ENCODE peak calls at places on chromosomes 4 and X, in nine cellular contexts. One of them, this sample, is unnamed.
A peak's percentile ranks its signal among the peaks of the same experiment; 100 is the strongest.

GRCh38 chr4:136908122-136908521 is 624.2 kb downstream of the PCDH18 start:
- DNase-seq in COR-L47: no peak
- DNase-seq in M059J: no peak
- DNase-seq in non-pigmented ciliary epithelial cell: no peak
- DNase-seq in foreskin keratinocyte: no peak
- DNase-seq in neural crest cell: no peak
- DNase-seq in GM12891: no peak
- DNase-seq in lung microvascular endothelial cell: no peak
- DNase-seq in WTC11: no peak
- DNase-seq in this sample: no peak

GRCh38 chrX:53992589-53992988 is 51.7 kb downstream of the PHF8 start:
- DNase-seq in lung microvascular endothelial cell: no peak
- DNase-seq in WTC11: no peak
- DNase-seq in non-pigmented ciliary epithelial cell: no peak
- DNase-seq in foreskin keratinocyte: peak; percentile 25
- DNase-seq in M059J: peak; percentile 19
- DNase-seq in GM12891: no peak
- DNase-seq in COR-L47: no peak
- DNase-seq in neural crest cell: no peak
- DNase-seq in this sample: no peak

GRCh38 chr4:102163404-102164140 is 181.7 kb downstream of the SLC39A8 start:
- DNase-seq in COR-L47: no peak
- DNase-seq in foreskin keratinocyte: peak; percentile 26
- DNase-seq in lung microvascular endothelial cell: no peak
- DNase-seq in GM12891: no peak
- DNase-seq in M059J: no peak
- DNase-seq in WTC11: no peak
- DNase-seq in non-pigmented ciliary epithelial cell: no peak
- DNase-seq in neural crest cell: no peak
- DNase-seq in this sample: no peak

GRCh38 chr4:102598102-102598758 is 97.1 kb downstream of the NFKB1 start:
- DNase-seq in M059J: no peak
- DNase-seq in lung microvascular endothelial cell: no peak
- DNase-seq in WTC11: no peak
- DNase-seq in neural crest cell: no peak
- DNase-seq in GM12891: no peak
- DNase-seq in foreskin keratinocyte: no peak
- DNase-seq in COR-L47: no peak
- DNase-seq in non-pigmented ciliary epithelial cell: no peak
- DNase-seq in this sample: no peak

GRCh38 chr4:73129319-73129718 is 59.8 kb upstream of the COX18 start:
- DNase-seq in WTC11: no peak
- DNase-seq in neural crest cell: no peak
- DNase-seq in COR-L47: no peak
- DNase-seq in non-pigmented ciliary epithelial cell: no peak
- DNase-seq in foreskin keratinocyte: no peak
- DNase-seq in lung microvascular endothelial cell: no peak
- DNase-seq in M059J: no peak
- DNase-seq in GM12891: no peak
- DNase-seq in this sample: no peak

GRCh38 chr4:16227462-16227868 is 1.2 kb upstream of the TAPT1 start:
- DNase-seq in M059J: peak; percentile 66
- DNase-seq in COR-L47: no peak
- DNase-seq in foreskin keratinocyte: no peak
- DNase-seq in WTC11: no peak
- DNase-seq in lung microvascular endothelial cell: peak; percentile 47
- DNase-seq in non-pigmented ciliary epithelial cell: no peak
- DNase-seq in GM12891: no peak
- DNase-seq in neural crest cell: no peak
- DNase-seq in this sample: no peak

GRCh38 chrX:102154900-102155805 is 624 bp downstream of the BEX5 start:
- DNase-seq in GM12891: no peak
- DNase-seq in WTC11: no peak
- DNase-seq in neural crest cell: no peak
- DNase-seq in M059J: peak; percentile 4
- DNase-seq in non-pigmented ciliary epithelial cell: no peak
- DNase-seq in COR-L47: no peak
- DNase-seq in foreskin keratinocyte: no peak
- DNase-seq in lung microvascular endothelial cell: no peak
- DNase-seq in this sample: no peak

GRCh38 chrX:38805294-38806053 is 4.2 kb downstream of the MID1IP1 start:
- DNase-seq in M059J: peak; percentile 75
- DNase-seq in GM12891: no peak
- DNase-seq in WTC11: peak; percentile 25
- DNase-seq in COR-L47: peak; percentile 45
- DNase-seq in lung microvascular endothelial cell: peak; percentile 75
- DNase-seq in foreskin keratinocyte: peak; percentile 53
- DNase-seq in neural crest cell: no peak
- DNase-seq in non-pigmented ciliary epithelial cell: no peak
- DNase-seq in this sample: peak; percentile 10

GRCh38 chr4:145279122-145279960 is 99.0 kb upstream of the OTUD4 start:
- DNase-seq in lung microvascular endothelial cell: peak; percentile 94
- DNase-seq in foreskin keratinocyte: peak; percentile 96
- DNase-seq in WTC11: no peak
- DNase-seq in non-pigmented ciliary epithelial cell: peak; percentile 66
- DNase-seq in M059J: peak; percentile 66
- DNase-seq in neural crest cell: no peak
- DNase-seq in GM12891: no peak
- DNase-seq in COR-L47: no peak
- DNase-seq in this sample: no peak

GRCh38 chr4:102438873-102439614 is 62.1 kb upstream of the NFKB1 start:
- DNase-seq in WTC11: no peak
- DNase-seq in foreskin keratinocyte: peak; percentile 93
- DNase-seq in GM12891: no peak
- DNase-seq in non-pigmented ciliary epithelial cell: peak; percentile 85
- DNase-seq in COR-L47: peak; percentile 75
- DNase-seq in M059J: peak; percentile 84
- DNase-seq in lung microvascular endothelial cell: peak; percentile 91
- DNase-seq in neural crest cell: no peak
- DNase-seq in this sample: no peak

GRCh38 chr4:1325681-1326635 is 21.1 kb upstream of the UVSSA start:
- DNase-seq in WTC11: no peak
- DNase-seq in non-pigmented ciliary epithelial cell: no peak
- DNase-seq in M059J: no peak
- DNase-seq in foreskin keratinocyte: no peak
- DNase-seq in COR-L47: no peak
- DNase-seq in lung microvascular endothelial cell: no peak
- DNase-seq in GM12891: no peak
- DNase-seq in neural crest cell: no peak
- DNase-seq in this sample: no peak

GRCh38 chrX:10906861-10907260 is 204.3 kb upstream of the HCCS start:
- DNase-seq in GM12891: no peak
- DNase-seq in lung microvascular endothelial cell: no peak
- DNase-seq in non-pigmented ciliary epithelial cell: no peak
- DNase-seq in neural crest cell: no peak
- DNase-seq in COR-L47: no peak
- DNase-seq in M059J: peak; percentile 52
- DNase-seq in WTC11: no peak
- DNase-seq in foreskin keratinocyte: no peak
- DNase-seq in this sample: no peak

GRCh38 chrX:48025561-48025960 is 18.8 kb downstream of the SPACA5 start:
- DNase-seq in non-pigmented ciliary epithelial cell: peak; percentile 22
- DNase-seq in M059J: peak; percentile 69
- DNase-seq in lung microvascular endothelial cell: peak; percentile 71
- DNase-seq in WTC11: peak; percentile 35
- DNase-seq in foreskin keratinocyte: peak; percentile 15
- DNase-seq in GM12891: no peak
- DNase-seq in neural crest cell: peak; percentile 42
- DNase-seq in COR-L47: no peak
- DNase-seq in this sample: peak; percentile 10

GRCh38 chr4:112099701-112100289 is 45.5 kb upstream of the FAM241A start:
- DNase-seq in foreskin keratinocyte: peak; percentile 33
- DNase-seq in non-pigmented ciliary epithelial cell: no peak
- DNase-seq in lung microvascular endothelial cell: peak; percentile 73
- DNase-seq in COR-L47: peak; percentile 38
- DNase-seq in GM12891: no peak
- DNase-seq in M059J: peak; percentile 54
- DNase-seq in WTC11: no peak
- DNase-seq in neural crest cell: no peak
- DNase-seq in this sample: peak; percentile 48

GRCh38 chrX:153946910-153947769 is 2.7 kb upstream of the RENBP start:
- DNase-seq in GM12891: no peak
- DNase-seq in neural crest cell: peak; percentile 71
- DNase-seq in WTC11: peak; percentile 85
- DNase-seq in foreskin keratinocyte: peak; percentile 47
- DNase-seq in lung microvascular endothelial cell: peak; percentile 81
- DNase-seq in COR-L47: peak; percentile 54
- DNase-seq in non-pigmented ciliary epithelial cell: no peak
- DNase-seq in M059J: peak; percentile 81
- DNase-seq in this sample: peak; percentile 75

GRCh38 chr4:25976780-25977179 is 62.8 kb downstream of the SMIM20 start:
- DNase-seq in neural crest cell: no peak
- DNase-seq in non-pigmented ciliary epithelial cell: no peak
- DNase-seq in GM12891: no peak
- DNase-seq in lung microvascular endothelial cell: no peak
- DNase-seq in foreskin keratinocyte: no peak
- DNase-seq in M059J: no peak
- DNase-seq in COR-L47: no peak
- DNase-seq in WTC11: no peak
- DNase-seq in this sample: no peak

GRCh38 chrX:29530520-29530919 is 684.8 kb upstream of the MAGEB2 start:
- DNase-seq in lung microvascular endothelial cell: no peak
- DNase-seq in WTC11: no peak
- DNase-seq in non-pigmented ciliary epithelial cell: no peak
- DNase-seq in COR-L47: no peak
- DNase-seq in GM12891: no peak
- DNase-seq in neural crest cell: no peak
- DNase-seq in M059J: peak; percentile 7
- DNase-seq in foreskin keratinocyte: peak; percentile 83
- DNase-seq in this sample: no peak

GRCh38 chr4:102518703-102519131 is 17.6 kb downstream of the NFKB1 start:
- DNase-seq in lung microvascular endothelial cell: peak; percentile 43
- DNase-seq in neural crest cell: no peak
- DNase-seq in M059J: no peak
- DNase-seq in non-pigmented ciliary epithelial cell: no peak
- DNase-seq in WTC11: no peak
- DNase-seq in COR-L47: peak; percentile 6
- DNase-seq in foreskin keratinocyte: no peak
- DNase-seq in GM12891: no peak
- DNase-seq in this sample: no peak

GRCh38 chr4:24433515-24434192 is 150.7 kb downstream of the DHX15 start:
- DNase-seq in neural crest cell: no peak
- DNase-seq in COR-L47: no peak
- DNase-seq in GM12891: no peak
- DNase-seq in M059J: no peak
- DNase-seq in lung microvascular endothelial cell: no peak
- DNase-seq in WTC11: no peak
- DNase-seq in non-pigmented ciliary epithelial cell: no peak
- DNase-seq in foreskin keratinocyte: no peak
- DNase-seq in this sample: no peak

GRCh38 chrX:40411350-40412111 is 169.2 kb upstream of the ATP6AP2 start:
- DNase-seq in GM12891: no peak
- DNase-seq in M059J: no peak
- DNase-seq in WTC11: peak; percentile 14
- DNase-seq in foreskin keratinocyte: no peak
- DNase-seq in lung microvascular endothelial cell: no peak
- DNase-seq in neural crest cell: no peak
- DNase-seq in COR-L47: no peak
- DNase-seq in non-pigmented ciliary epithelial cell: no peak
- DNase-seq in this sample: no peak

GRCh38 chr4:31059753-31060522 is 339.8 kb downstream of the PCDH7 start:
- DNase-seq in M059J: peak; percentile 33
- DNase-seq in lung microvascular endothelial cell: no peak
- DNase-seq in foreskin keratinocyte: no peak
- DNase-seq in non-pigmented ciliary epithelial cell: no peak
- DNase-seq in neural crest cell: no peak
- DNase-seq in WTC11: no peak
- DNase-seq in GM12891: no peak
- DNase-seq in COR-L47: peak; percentile 57
- DNase-seq in this sample: no peak

GRCh38 chr4:109352941-109353340 is 50.5 kb upstream of the COL25A1 start:
- DNase-seq in M059J: no peak
- DNase-seq in lung microvascular endothelial cell: no peak
- DNase-seq in GM12891: no peak
- DNase-seq in foreskin keratinocyte: no peak
- DNase-seq in COR-L47: no peak
- DNase-seq in non-pigmented ciliary epithelial cell: no peak
- DNase-seq in WTC11: no peak
- DNase-seq in neural crest cell: no peak
- DNase-seq in this sample: no peak

GRCh38 chrX:8738588-8739189 is 6.8 kb upstream of the ANOS1 start:
- DNase-seq in M059J: peak; percentile 31
- DNase-seq in non-pigmented ciliary epithelial cell: no peak
- DNase-seq in neural crest cell: peak; percentile 67
- DNase-seq in foreskin keratinocyte: no peak
- DNase-seq in lung microvascular endothelial cell: peak; percentile 29
- DNase-seq in COR-L47: peak; percentile 14
- DNase-seq in GM12891: no peak
- DNase-seq in WTC11: peak; percentile 42
- DNase-seq in this sample: no peak

GRCh38 chrX:136780738-136781137 is at the start of gene ARHGEF6:
- DNase-seq in M059J: peak; percentile 50
- DNase-seq in COR-L47: no peak
- DNase-seq in neural crest cell: no peak
- DNase-seq in foreskin keratinocyte: no peak
- DNase-seq in non-pigmented ciliary epithelial cell: no peak
- DNase-seq in WTC11: no peak
- DNase-seq in GM12891: no peak
- DNase-seq in lung microvascular endothelial cell: no peak
- DNase-seq in this sample: no peak

GRCh38 chr4:67928547-67928946 is 34.7 kb downstream of the TMPRSS11A start:
- DNase-seq in non-pigmented ciliary epithelial cell: no peak
- DNase-seq in foreskin keratinocyte: peak; percentile 53
- DNase-seq in WTC11: no peak
- DNase-seq in M059J: no peak
- DNase-seq in GM12891: no peak
- DNase-seq in neural crest cell: no peak
- DNase-seq in COR-L47: no peak
- DNase-seq in lung microvascular endothelial cell: peak; percentile 30
- DNase-seq in this sample: no peak

GRCh38 chrX:125340508-125340907 is 20.8 kb downstream of the TEX13C start:
- DNase-seq in M059J: no peak
- DNase-seq in neural crest cell: no peak
- DNase-seq in WTC11: no peak
- DNase-seq in non-pigmented ciliary epithelial cell: no peak
- DNase-seq in COR-L47: no peak
- DNase-seq in foreskin keratinocyte: no peak
- DNase-seq in lung microvascular endothelial cell: no peak
- DNase-seq in GM12891: no peak
- DNase-seq in this sample: no peak

GRCh38 chr4:126735294-126736132 is 897.2 kb upstream of the INTU start:
- DNase-seq in M059J: no peak
- DNase-seq in lung microvascular endothelial cell: no peak
- DNase-seq in COR-L47: no peak
- DNase-seq in foreskin keratinocyte: no peak
- DNase-seq in non-pigmented ciliary epithelial cell: no peak
- DNase-seq in WTC11: no peak
- DNase-seq in GM12891: no peak
- DNase-seq in neural crest cell: no peak
- DNase-seq in this sample: no peak

GRCh38 chr4:77734928-77735327 is 84.2 kb downstream of the CNOT6L start:
- DNase-seq in COR-L47: no peak
- DNase-seq in foreskin keratinocyte: peak; percentile 32
- DNase-seq in WTC11: no peak
- DNase-seq in neural crest cell: no peak
- DNase-seq in M059J: peak; percentile 77
- DNase-seq in GM12891: peak; percentile 23
- DNase-seq in non-pigmented ciliary epithelial cell: peak; percentile 49
- DNase-seq in lung microvascular endothelial cell: peak; percentile 38
- DNase-seq in this sample: peak; percentile 15

GRCh38 chr4:159105063-159105414 is 2.2 kb downstream of the RAPGEF2 start:
- DNase-seq in neural crest cell: no peak
- DNase-seq in lung microvascular endothelial cell: peak; percentile 67
- DNase-seq in GM12891: no peak
- DNase-seq in non-pigmented ciliary epithelial cell: no peak
- DNase-seq in M059J: peak; percentile 54
- DNase-seq in foreskin keratinocyte: no peak
- DNase-seq in WTC11: no peak
- DNase-seq in COR-L47: peak; percentile 24
- DNase-seq in this sample: no peak

GRCh38 chr4:147440442-147440841 is 40.5 kb upstream of the EDNRA start:
- DNase-seq in GM12891: no peak
- DNase-seq in non-pigmented ciliary epithelial cell: no peak
- DNase-seq in WTC11: no peak
- DNase-seq in neural crest cell: no peak
- DNase-seq in foreskin keratinocyte: no peak
- DNase-seq in M059J: no peak
- DNase-seq in COR-L47: no peak
- DNase-seq in lung microvascular endothelial cell: no peak
- DNase-seq in this sample: no peak